ENCODE peak calls at places on chromosomes 13 and 19, in seven cellular contexts. B is Calu3; G is stimulated activated CD4-positive, alpha-beta T cell treated with anti-CD3 and anti-CD28 coated beads, TNF-alpha, amount 100 ng/mL, for 1 hour; V is activated T-helper 9 cell treated with anti-CD3 and anti-CD28 coated beads, Interleukin-2, amount 50 U/mL, for 16 hours; W is WERI-Rb-1; T is activated T-helper 1 cell treated with Interleukin-2 at 50 U/mL for 16 hours; E is psoas muscle. I is an unnamed sample.
A peak's percentile ranks its signal among the peaks of the same experiment; 100 is the strongest.

GRCh38 chr13:94966380-94966779 is 254.0 kb upstream of the SOX21 start:
- DNase-seq in B (no peak), G (no peak), V (no peak), W (peak; percentile 48), T (no peak), E (no peak), I (no peak)

GRCh38 chr19:4575267-4575793 is 15.8 kb upstream of the SEMA6B start:
- DNase-seq in B (peak; percentile 61), G (no peak), V (no peak), W (no peak), T (no peak), E (peak; percentile 79), I (peak; percentile 99)

GRCh38 chr13:79679334-79679733 is 198.4 kb downstream of the NDFIP2 start:
- DNase-seq in B (peak; percentile 48), G (no peak), V (no peak), W (peak; percentile 53), T (no peak), E (peak; percentile 69), I (peak; percentile 83)

GRCh38 chr13:50126378-50127016 is 111.3 kb downstream of the KCNRG start:
- DNase-seq in B (no peak), G (no peak), V (no peak), W (no peak), T (no peak), E (peak; percentile 56), I (peak; percentile 32)

GRCh38 chr19:13492128-13492527 is 14.2 kb downstream of the CACNA1A start:
- DNase-seq in B (no peak), G (no peak), V (no peak), W (no peak), T (no peak), E (no peak), I (no peak)

GRCh38 chr19:36120092-36120983 is 5.1 kb downstream of the TBCB start:
- DNase-seq in B (no peak), G (no peak), V (no peak), W (no peak), T (no peak), E (no peak), I (no peak)

GRCh38 chr19:18418034-18418724 is 1.0 kb upstream of the SSBP4 start:
- DNase-seq in B (no peak), G (no peak), V (no peak), W (no peak), T (no peak), E (peak; percentile 75), I (no peak)

GRCh38 chr19:6765738-6766356 is 1.4 kb downstream of the SH2D3A start:
- DNase-seq in B (peak; percentile 94), G (no peak), V (no peak), W (no peak), T (no peak), E (no peak), I (no peak)

GRCh38 chr19:50333737-50334617 is 4.8 kb upstream of the KCNC3 start:
- DNase-seq in B (peak; percentile 90), G (no peak), V (peak; percentile 74), W (peak; percentile 66), T (peak; percentile 72), E (peak; percentile 90), I (no peak)

GRCh38 chr19:13764821-13765394 is 586 bp downstream of the MRI1 start:
- DNase-seq in B (no peak), G (no peak), V (peak; percentile 23), W (no peak), T (peak; percentile 10), E (peak; percentile 60), I (peak; percentile 33)

GRCh38 chr19:17090501-17091074 is 15.0 kb downstream of the MYO9B start:
- DNase-seq in B (no peak), G (no peak), V (peak; percentile 24), W (no peak), T (no peak), E (no peak), I (no peak)

GRCh38 chr19:16076958-16077611 is 790 bp downstream of the TPM4 start:
- DNase-seq in B (no peak), G (no peak), V (no peak), W (peak; percentile 48), T (no peak), E (peak; percentile 67), I (peak; percentile 56)

GRCh38 chr19:49889687-49890348 is 6.9 kb downstream of the IL4I1 start:
- DNase-seq in B (no peak), G (no peak), V (peak; percentile 65), W (no peak), T (peak; percentile 65), E (peak; percentile 91), I (peak; percentile 83)

GRCh38 chr19:7078007-7078406 is 8.5 kb downstream of the ZNF557 start:
- DNase-seq in B (no peak), G (no peak), V (no peak), W (no peak), T (no peak), E (no peak), I (no peak)

GRCh38 chr13:26325876-26326275 is 71.9 kb downstream of the CDK8 start:
- DNase-seq in B (no peak), G (no peak), V (no peak), W (no peak), T (no peak), E (no peak), I (no peak)

GRCh38 chr19:3980353-3981251 is 4.7 kb downstream of the EEF2 start:
- DNase-seq in B (no peak), G (no peak), V (no peak), W (no peak), T (no peak), E (no peak), I (no peak)

GRCh38 chr19:44626067-44626624 is 12.8 kb downstream of the IGSF23 start:
- DNase-seq in B (peak; percentile 80), G (no peak), V (no peak), W (no peak), T (no peak), E (no peak), I (peak; percentile 92)

GRCh38 chr19:48553676-48554384 is 1.9 kb downstream of the SULT2B1 start:
- DNase-seq in B (peak; percentile 27), G (no peak), V (no peak), W (peak; percentile 90), T (no peak), E (peak; percentile 61), I (peak; percentile 25)

GRCh38 chr19:14004619-14005380 is 1.3 kb downstream of the RFX1 start:
- DNase-seq in B (peak; percentile 10), G (no peak), V (no peak), W (no peak), T (no peak), E (peak; percentile 74), I (peak; percentile 51)

GRCh38 chr19:6423499-6424189 is 967 bp downstream of the KHSRP start:
- DNase-seq in B (peak; percentile 34), G (no peak), V (no peak), W (peak; percentile 50), T (no peak), E (no peak), I (peak; percentile 64)

GRCh38 chr13:43608400-43609137 is 178.2 kb downstream of the ENOX1 start:
- DNase-seq in B (no peak), G (no peak), V (no peak), W (no peak), T (no peak), E (no peak), I (no peak)

GRCh38 chr19:50152578-50152977 is 10.5 kb downstream of the IZUMO2 start:
- DNase-seq in B (no peak), G (no peak), V (no peak), W (no peak), T (no peak), E (no peak), I (no peak)

GRCh38 chr19:45817725-45818301 is 2.7 kb upstream of the RSPH6A start:
- DNase-seq in B (no peak), G (no peak), V (no peak), W (no peak), T (no peak), E (no peak), I (no peak)

GRCh38 chr13:104809483-104809882 is 1726.0 kb downstream of the EFNB2 start:
- DNase-seq in B (no peak), G (no peak), V (no peak), W (no peak), T (no peak), E (no peak), I (no peak)

GRCh38 chr19:46878613-46879375 is 18.0 kb downstream of the ARHGAP35 start:
- DNase-seq in B (no peak), G (no peak), V (no peak), W (peak; percentile 83), T (no peak), E (peak; percentile 58), I (peak; percentile 48)

GRCh38 chr13:56528040-56528760 is 612.5 kb upstream of the PRR20A start:
- DNase-seq in B (no peak), G (no peak), V (no peak), W (no peak), T (no peak), E (no peak), I (no peak)

I was measured in dermis microvascular lymphatic vessel endothelial cell.